ENCODE peak calls at places on chromosomes 13 and 19, in ten cellular contexts. Y is kidney epithelial cell; M is stomach; B is tibial nerve; R is GM13977; J is adrenal gland; O is endothelial cell; Z is progenitor cell of endocrine pancreas; F is left ventricle myocardium inferior; W is CD8-positive, alpha-beta T cell. Q is an unnamed sample.

GRCh38 chr13:99984463-99985242 is 3.1 kb downstream of the ZIC2 start:
- DNase-seq in Y (no peak), M (no peak), B (no peak), R (no peak), J (no peak), O (peak; percentile 29), Z (peak; percentile 15), F (no peak), W (peak; percentile 55), Q (no peak)

GRCh38 chr19:4012092-4012974 is 4.8 kb downstream of the PIAS4 start:
- DNase-seq in Y (no peak), M (peak; percentile 87), B (no peak), R (no peak), J (no peak), O (no peak), Z (no peak), F (no peak), W (no peak), Q (no peak)

GRCh38 chr19:54480048-54480447 is 7.0 kb upstream of the CDC42EP5 start:
- DNase-seq in Y (no peak), M (no peak), B (no peak), R (no peak), J (no peak), O (no peak), Z (no peak), F (no peak), W (no peak), Q (no peak)

GRCh38 chr19:55440411-55441105 is 2.5 kb downstream of the SHISA7 start:
- DNase-seq in Y (no peak), M (no peak), B (no peak), R (peak; percentile 77), J (no peak), O (no peak), Z (no peak), F (no peak), W (no peak), Q (peak; percentile 79)

GRCh38 chr13:114339779-114340534 is 25.7 kb downstream of the CHAMP1 start:
- DNase-seq in Y (no peak), M (peak; percentile 53), B (no peak), R (no peak), J (peak; percentile 71), O (no peak), Z (no peak), F (peak; percentile 18), W (peak; percentile 59), Q (no peak)

GRCh38 chr13:74479124-74479523 is 344.9 kb upstream of the KLF12 start:
- DNase-seq in Y (no peak), M (no peak), B (no peak), R (no peak), J (no peak), O (no peak), Z (no peak), F (no peak), W (no peak), Q (no peak)

GRCh38 chr19:43639507-43640423 is at the start of gene CADM4:
- DNase-seq in Y (no peak), M (peak; percentile 43), B (no peak), R (peak; percentile 82), J (peak; percentile 29), O (peak; percentile 55), Z (no peak), F (peak; percentile 23), W (peak; percentile 72), Q (peak; percentile 88)

GRCh38 chr13:46181799-46182490 is at the start of gene LCP1:
- DNase-seq in Y (no peak), M (peak; percentile 34), B (no peak), R (peak; percentile 61), J (peak; percentile 17), O (no peak), Z (no peak), F (no peak), W (peak; percentile 79), Q (peak; percentile 73)

GRCh38 chr19:4910594-4911273 is 1.4 kb downstream of the UHRF1 start:
- DNase-seq in Y (no peak), M (no peak), B (no peak), R (no peak), J (peak; percentile 23), O (no peak), Z (no peak), F (no peak), W (no peak), Q (peak; percentile 54)

GRCh38 chr13:46165485-46166220 is 16.3 kb downstream of the LCP1 start:
- DNase-seq in Y (peak; percentile 71), M (no peak), B (no peak), R (peak; percentile 67), J (no peak), O (no peak), Z (no peak), F (no peak), W (no peak), Q (peak; percentile 73)

GRCh38 chr19:21022996-21023395 is 2.5 kb downstream of the ZNF430 start:
- DNase-seq in Y (peak; percentile 67), M (no peak), B (no peak), R (peak; percentile 12), J (no peak), O (no peak), Z (no peak), F (no peak), W (no peak), Q (no peak)

GRCh38 chr19:16969127-16969526 is 57.5 kb downstream of the CPAMD8 start:
- DNase-seq in Y (no peak), M (no peak), B (no peak), R (no peak), J (peak; percentile 13), O (no peak), Z (no peak), F (no peak), W (no peak), Q (no peak)

GRCh38 chr13:113839536-113840204 is 24.2 kb downstream of the GAS6 start:
- DNase-seq in Y (no peak), M (peak; percentile 81), B (no peak), R (no peak), J (no peak), O (no peak), Z (no peak), F (peak; percentile 60), W (no peak), Q (no peak)

GRCh38 chr19:38307076-38307475 is 3.0 kb downstream of the C19orf33 start:
- DNase-seq in Y (no peak), M (no peak), B (no peak), R (no peak), J (no peak), O (no peak), Z (no peak), F (no peak), W (no peak), Q (no peak)

GRCh38 chr19:38304352-38304865 is 358 bp downstream of the C19orf33 start:
- DNase-seq in Y (no peak), M (no peak), B (no peak), R (no peak), J (no peak), O (no peak), Z (no peak), F (no peak), W (no peak), Q (no peak)

GRCh38 chr19:38306236-38306635 is 2.2 kb downstream of the C19orf33 start:
- DNase-seq in Y (no peak), M (no peak), B (no peak), R (no peak), J (no peak), O (no peak), Z (no peak), F (no peak), W (no peak), Q (no peak)

GRCh38 chr19:38303517-38304351 is at the start of gene C19orf33:
- DNase-seq in Y (peak; percentile 58), M (peak; percentile 88), B (no peak), R (no peak), J (no peak), O (no peak), Z (no peak), F (peak; percentile 32), W (no peak), Q (no peak)

DNA sequence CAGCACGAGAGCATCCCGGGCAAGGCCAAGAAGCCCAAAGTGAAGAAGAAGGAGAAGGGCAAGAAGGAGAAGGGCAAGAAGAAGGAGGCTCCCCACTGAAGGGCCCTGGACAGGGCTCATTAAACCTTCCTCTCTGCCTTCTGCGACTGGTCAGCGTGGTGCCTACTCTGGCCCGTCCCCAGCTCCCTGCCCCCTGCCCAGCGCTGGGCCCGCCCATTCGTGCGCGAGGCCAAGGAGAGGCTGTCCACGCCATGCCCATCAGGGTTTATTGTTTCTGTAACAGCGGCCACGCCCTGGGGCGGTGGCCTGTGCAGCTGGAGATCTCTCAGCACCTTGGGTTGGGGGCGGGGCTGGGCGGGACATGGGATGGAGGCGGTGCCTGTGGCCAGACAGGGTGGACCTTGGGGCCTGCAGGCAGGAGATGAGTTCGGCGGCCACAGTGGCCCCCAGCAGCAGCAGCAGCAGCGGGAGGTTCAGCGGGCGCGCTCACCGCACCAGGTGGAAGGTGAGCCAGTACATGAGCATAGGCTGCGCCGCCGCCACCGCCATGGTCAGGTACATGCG is 897 bp downstream of the C19orf33 start:
- DNase-seq in Y (peak; percentile 86), M (peak; percentile 93), B (peak; percentile 51), R (no peak), J (peak; percentile 27), O (peak; percentile 44), Z (peak; percentile 55), F (peak; percentile 55), W (no peak), Q (no peak)
- TF ChIP-seq CTCF in Y (no peak), M (no peak), B (no peak), R (no peak), J (no peak), O (no peak), Z (no peak), F (no peak), W (no peak), Q (no peak)

GRCh38 chr19:41734585-41734984 is 20.7 kb upstream of the CEACAM6 start:
- DNase-seq in Y (no peak), M (peak; percentile 68), B (no peak), R (no peak), J (no peak), O (no peak), Z (no peak), F (no peak), W (no peak), Q (no peak)
- TF ChIP-seq CTCF in Y (no peak), M (no peak), B (no peak), R (no peak), J (no peak), O (no peak), Z (no peak), F (no peak), W (no peak), Q (no peak)

DNA sequence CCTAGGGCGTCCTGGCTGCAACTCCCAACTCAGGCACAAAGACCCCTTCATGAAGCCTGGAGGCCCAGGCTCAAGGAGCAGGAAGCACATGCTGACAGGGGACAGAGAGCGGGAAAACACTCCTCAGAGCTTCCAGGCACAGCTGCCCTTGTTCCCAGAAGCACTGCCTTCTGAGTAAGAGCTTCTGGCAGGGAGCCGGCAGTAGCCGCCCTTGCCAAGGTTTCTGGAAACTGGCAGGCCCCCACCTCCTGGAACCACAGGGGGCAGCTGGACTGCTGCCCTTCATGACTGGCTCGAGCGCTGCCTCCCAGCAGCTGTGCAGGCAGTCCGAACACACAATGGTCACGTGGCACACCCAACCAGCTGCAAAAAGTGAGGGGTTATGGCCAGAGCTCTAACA is 33.6 kb upstream of the EPHX3 start:
- DNase-seq in Y (peak; percentile 43), M (peak; percentile 93), B (peak; percentile 84), R (no peak), J (peak; percentile 97), O (no peak), Z (no peak), F (peak; percentile 90), W (no peak), Q (no peak)
- TF ChIP-seq CTCF in Y (no peak), M (no peak), B (no peak), R (no peak), J (no peak), O (no peak), Z (no peak), F (no peak), W (no peak), Q (no peak)

GRCh38 chr13:44147222-44147621 is 226.4 kb upstream of the SERP2 start:
- DNase-seq in Y (no peak), M (no peak), B (no peak), R (no peak), J (no peak), O (no peak), Z (no peak), F (no peak), W (no peak), Q (no peak)
- TF ChIP-seq CTCF in Y (no peak), M (no peak), B (no peak), R (no peak), J (no peak), O (no peak), Z (no peak), F (no peak), W (no peak), Q (no peak)

Q was measured in GM20000.